ENCODE peak calls at places on chromosome 22, in nine cellular contexts. N, F, K, X, S, Q, E, T and J are unnamed samples.

GRCh38 chr22:37222440-37222971 is 10.2 kb upstream of the SSTR3 start:
- DNase-seq in X (no peak), S (no peak), E (no peak), T (no peak), F (no peak), N (no peak), Q (peak; percentile 79), K (no peak), J (no peak)

GRCh38 chr22:31911565-31912401 is 32.6 kb upstream of the YWHAH start:
- DNase-seq in Q (peak; percentile 79), T (no peak), X (peak; percentile 59), K (no peak), F (peak; percentile 90), N (no peak), S (peak; percentile 25), E (no peak), J (no peak)

GRCh38 chr22:49927483-49928184 is 9.2 kb downstream of the CRELD2 start:
- DNase-seq in K (no peak), N (no peak), F (no peak), X (no peak), Q (no peak), T (no peak), S (no peak), E (no peak), J (no peak)

GRCh38 chr22:37459211-37459610 is 27.0 kb downstream of the MFNG start:
- DNase-seq in S (no peak), N (no peak), F (peak; percentile 95), E (no peak), T (no peak), X (no peak), Q (peak; percentile 86), K (no peak), J (no peak)

GRCh38 chr22:45425101-45425500 is 11.6 kb downstream of the RIBC2 start:
- DNase-seq in K (no peak), T (no peak), X (no peak), E (peak; percentile 67), F (no peak), N (no peak), S (peak; percentile 36), Q (peak; percentile 14), J (no peak)

GRCh38 chr22:28441720-28442263 is 237.8 kb downstream of the TTC28 start:
- DNase-seq in F (peak; percentile 4), S (no peak), Q (no peak), E (peak; percentile 49), N (peak; percentile 5), T (no peak), X (no peak), K (no peak), J (no peak)

GRCh38 chr22:44669725-44670027 is 32.3 kb upstream of the PRR5 start:
- DNase-seq in T (no peak), S (peak; percentile 37), K (no peak), Q (no peak), E (peak; percentile 71), X (no peak), F (no peak), N (peak; percentile 68), J (no peak)

GRCh38 chr22:19868773-19869471 is 14.2 kb upstream of the GNB1L start:
- DNase-seq in N (no peak), S (no peak), K (no peak), Q (peak; percentile 53), E (no peak), T (peak; percentile 6), X (peak; percentile 67), F (peak; percentile 35), J (no peak)

GRCh38 chr22:28051091-28051786 is 132.2 kb upstream of the PITPNB start:
- DNase-seq in X (no peak), S (no peak), Q (no peak), F (no peak), K (no peak), N (peak; percentile 25), E (no peak), T (no peak), J (no peak)

GRCh38 chr22:49214976-49215375 is 612.7 kb downstream of the BRD1 start:
- DNase-seq in N (no peak), T (no peak), X (peak; percentile 9), F (no peak), Q (peak; percentile 9), K (no peak), S (no peak), E (no peak), J (no peak)

GRCh38 chr22:31148953-31149627 is 8.8 kb upstream of the PLA2G3 start:
- DNase-seq in E (peak; percentile 78), Q (peak; percentile 81), T (peak; percentile 56), K (peak; percentile 83), N (peak; percentile 83), F (peak; percentile 79), S (peak; percentile 80), X (peak; percentile 76), J (no peak)

GRCh38 chr22:20946991-20947390 is 20.1 kb upstream of the AIFM3 start:
- DNase-seq in T (no peak), E (no peak), Q (no peak), N (no peak), K (no peak), X (no peak), F (no peak), S (no peak), J (no peak)

GRCh38 chr22:20943104-20943933 is 23.7 kb upstream of the AIFM3 start:
- DNase-seq in S (no peak), T (no peak), E (no peak), K (no peak), Q (no peak), F (no peak), X (no peak), N (no peak), J (no peak)

GRCh38 chr22:20946080-20946986 is 20.7 kb upstream of the AIFM3 start:
- DNase-seq in K (no peak), X (no peak), E (peak; percentile 60), S (peak; percentile 34), N (no peak), Q (no peak), F (no peak), T (no peak), J (no peak)

GRCh38 chr22:20944042-20944441 is 23.0 kb upstream of the AIFM3 start:
- DNase-seq in E (no peak), S (no peak), F (no peak), X (no peak), K (no peak), T (no peak), N (no peak), Q (no peak), J (no peak)

DNA sequence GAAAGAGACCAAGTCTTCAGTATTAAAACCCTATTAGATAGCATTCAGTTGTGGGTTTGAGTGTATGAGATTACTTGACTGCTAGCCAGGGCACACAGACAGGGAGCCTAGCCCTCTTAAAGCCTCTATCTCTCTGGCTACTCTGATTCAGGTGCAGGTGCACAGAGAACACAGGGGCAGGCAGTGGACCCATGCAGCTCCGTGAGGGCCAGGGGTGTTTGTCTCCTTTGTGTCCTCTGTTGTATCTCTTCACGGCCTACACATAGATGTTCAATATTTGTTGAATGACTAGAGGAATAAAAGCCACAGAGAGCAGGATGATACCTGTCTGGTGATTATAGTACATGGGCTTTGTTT is 21.5 kb upstream of the AIFM3 start:
- DNase-seq in E (no peak), N (no peak), T (no peak), K (no peak), X (no peak), F (no peak), S (no peak), Q (no peak), J (no peak)
- H3K27ac ChIP-seq in E (no peak overlapping the region), N (no peak overlapping the region), T (peak overlapping the region; percentile 6), K (no peak overlapping the region), X (no peak overlapping the region), F (peak overlapping the region; percentile 1), S (no peak overlapping the region), Q (no peak overlapping the region), J (no peak overlapping the region)

GRCh38 chr22:21444701-21445436 is 22.3 kb upstream of the TMEM191C start:
- DNase-seq in Q (peak; percentile 37), E (no peak), F (no peak), K (no peak), X (no peak), N (no peak), S (no peak), T (peak; percentile 6), J (no peak)
- H3K36me3 ChIP-seq in Q (peaks cover 28% of the 10 kb centered on the region), E (no peaks in the 10 kb centered on the region), F (no peaks in the 10 kb centered on the region), K (no peaks in the 10 kb centered on the region), X (peaks cover 4% of the 10 kb centered on the region), N (no peaks in the 10 kb centered on the region), S (peaks cover 36% of the 10 kb centered on the region), T (peaks cover 20% of the 10 kb centered on the region), J (peaks cover 32% of the 10 kb centered on the region)

GRCh38 chr22:47588583-47588970 is 826.1 kb downstream of the TBC1D22A start:
- DNase-seq in K (no peak), N (no peak), X (no peak), S (no peak), E (no peak), Q (no peak), F (no peak), T (no peak), J (no peak)

GRCh38 chr22:47589271-47590250 is 827.1 kb downstream of the TBC1D22A start:
- DNase-seq in E (no peak), K (no peak), Q (peak; percentile 36), N (no peak), S (no peak), F (no peak), X (no peak), T (no peak), J (no peak)

GRCh38 chr22:47586946-47587345 is 824.5 kb downstream of the TBC1D22A start:
- DNase-seq in F (no peak), N (no peak), E (no peak), X (no peak), S (no peak), Q (no peak), T (no peak), K (no peak), J (no peak)

GRCh38 chr22:47587361-47587760 is 824.9 kb downstream of the TBC1D22A start:
- DNase-seq in K (no peak), X (no peak), N (no peak), T (no peak), E (no peak), F (no peak), Q (no peak), S (no peak), J (no peak)

DNA sequence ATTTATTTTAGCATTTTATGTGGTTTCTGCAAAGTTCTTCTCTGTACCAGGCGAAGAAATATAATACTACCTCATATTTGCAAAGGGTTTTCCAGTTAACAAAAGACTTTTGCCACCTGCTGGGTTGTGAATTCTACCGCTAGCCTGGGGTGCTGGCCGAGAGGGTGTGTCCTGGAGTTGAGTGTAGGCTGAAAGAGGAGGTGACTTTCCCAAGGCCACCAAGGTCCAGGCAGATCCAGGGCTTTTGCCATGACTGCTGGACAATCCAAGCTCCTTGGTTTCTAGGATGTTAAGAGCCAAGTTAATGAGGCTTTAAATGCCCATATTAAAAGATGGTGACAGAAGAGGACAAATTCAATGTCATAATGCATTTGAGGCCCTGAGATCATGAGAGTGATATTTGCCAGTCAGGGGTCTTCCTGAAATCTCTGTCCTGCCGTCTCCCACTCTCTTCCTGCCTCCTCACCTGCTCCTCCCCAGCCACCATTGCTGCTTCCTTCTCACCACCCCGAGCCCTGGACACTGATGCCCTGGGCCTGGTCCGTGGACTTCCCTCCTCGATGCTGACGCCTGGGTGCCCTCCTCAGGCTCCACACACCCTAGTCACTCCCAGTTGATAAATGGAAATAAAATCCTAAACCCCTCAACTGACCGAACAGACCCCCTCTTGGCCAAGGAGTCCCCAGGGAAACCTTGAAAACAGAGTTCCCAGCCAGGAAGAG is 825.6 kb downstream of the TBC1D22A start:
- DNase-seq in K (no peak), X (no peak), E (no peak), Q (no peak), S (no peak), F (no peak), N (no peak), T (no peak), J (no peak)
- H3K27ac ChIP-seq in K (no peak overlapping the region), X (no peak overlapping the region), E (no peak overlapping the region), Q (no peak overlapping the region), S (no peak overlapping the region), F (no peak overlapping the region), N (no peak overlapping the region), T (no peak overlapping the region), J (no peak overlapping the region)

GRCh38 chr22:21771631-21771976 is 36.0 kb upstream of the YPEL1 start:
- DNase-seq in F (no peak), T (no peak), N (no peak), E (no peak), X (no peak), Q (peak; percentile 11), K (no peak), S (no peak), J (no peak)
- H3K36me3 ChIP-seq in F (peaks cover 10% of the 10 kb centered on the region), T (peaks cover 54% of the 10 kb centered on the region), N (peaks cover 7% of the 10 kb centered on the region), E (peaks cover 51% of the 10 kb centered on the region), X (peaks cover 3% of the 10 kb centered on the region), Q (peaks cover 74% of the 10 kb centered on the region), K (peaks cover 7% of the 10 kb centered on the region), S (peaks cover 51% of the 10 kb centered on the region), J (peaks cover 45% of the 10 kb centered on the region)